ENCODE peak calls at places on chromosome 12, in nine cellular contexts. I, A, W, P, B, X, H, Y and V are unnamed samples.

GRCh38 chr12:132178801-132179401 is 34.6 kb downstream of the NOC4L start:
- DNase-seq in I (no peak), A (no peak), W (peak; percentile 31), P (no peak), B (peak; percentile 13), X (no peak), H (no peak), Y (peak; percentile 58), V (no peak)

GRCh38 chr12:55965941-55966407 is at the start of gene PMEL:
- DNase-seq in I (no peak), A (no peak), W (no peak), P (no peak), B (no peak), X (peak; percentile 40), H (peak; percentile 65), Y (no peak), V (no peak)

GRCh38 chr12:263574-263973 is 938 bp upstream of the SLC6A13 start:
- DNase-seq in I (no peak), A (no peak), W (no peak), P (no peak), B (no peak), X (no peak), H (no peak), Y (peak; percentile 20), V (no peak)

GRCh38 chr12:96445743-96446655 is 43.4 kb upstream of the CFAP54 start:
- DNase-seq in I (no peak), A (no peak), W (peak; percentile 37), P (peak; percentile 52), B (no peak), X (no peak), H (no peak), Y (peak; percentile 24), V (no peak)

GRCh38 chr12:112812598-112813406 is 21.3 kb downstream of the RPH3A start:
- DNase-seq in I (no peak), A (no peak), W (no peak), P (no peak), B (no peak), X (no peak), H (no peak), Y (no peak), V (no peak)

GRCh38 chr12:50132505-50133135 is 20.6 kb downstream of the COX14 start:
- DNase-seq in I (no peak), A (no peak), W (no peak), P (no peak), B (no peak), X (no peak), H (no peak), Y (no peak), V (no peak)

GRCh38 chr12:103928736-103929050 is 1.5 kb upstream of the HSP90B1 start:
- DNase-seq in I (peak; percentile 33), A (no peak), W (peak; percentile 86), P (no peak), B (no peak), X (no peak), H (no peak), Y (no peak), V (no peak)

GRCh38 chr12:54051916-54052744 is 1.5 kb upstream of the HOXC4 start:
- DNase-seq in I (no peak), A (no peak), W (no peak), P (no peak), B (no peak), X (no peak), H (no peak), Y (no peak), V (no peak)

GRCh38 chr12:24565300-24565699 is 383.6 kb downstream of the BCAT1 start:
- DNase-seq in I (no peak), A (no peak), W (no peak), P (no peak), B (no peak), X (no peak), H (no peak), Y (no peak), V (no peak)

GRCh38 chr12:13210543-13211190 is 14.1 kb downstream of the EMP1 start:
- DNase-seq in I (no peak), A (no peak), W (no peak), P (no peak), B (no peak), X (no peak), H (no peak), Y (no peak), V (no peak)

GRCh38 chr12:13211191-13211858 is 14.8 kb downstream of the EMP1 start:
- DNase-seq in I (no peak), A (no peak), W (no peak), P (no peak), B (no peak), X (no peak), H (no peak), Y (no peak), V (no peak)

GRCh38 chr12:13210022-13210539 is 13.6 kb downstream of the EMP1 start:
- DNase-seq in I (no peak), A (no peak), W (no peak), P (no peak), B (no peak), X (no peak), H (no peak), Y (no peak), V (no peak)

GRCh38 chr12:13209279-13210021 is 12.9 kb downstream of the EMP1 start:
- DNase-seq in I (no peak), A (no peak), W (no peak), P (no peak), B (no peak), X (no peak), H (no peak), Y (no peak), V (no peak)

DNA sequence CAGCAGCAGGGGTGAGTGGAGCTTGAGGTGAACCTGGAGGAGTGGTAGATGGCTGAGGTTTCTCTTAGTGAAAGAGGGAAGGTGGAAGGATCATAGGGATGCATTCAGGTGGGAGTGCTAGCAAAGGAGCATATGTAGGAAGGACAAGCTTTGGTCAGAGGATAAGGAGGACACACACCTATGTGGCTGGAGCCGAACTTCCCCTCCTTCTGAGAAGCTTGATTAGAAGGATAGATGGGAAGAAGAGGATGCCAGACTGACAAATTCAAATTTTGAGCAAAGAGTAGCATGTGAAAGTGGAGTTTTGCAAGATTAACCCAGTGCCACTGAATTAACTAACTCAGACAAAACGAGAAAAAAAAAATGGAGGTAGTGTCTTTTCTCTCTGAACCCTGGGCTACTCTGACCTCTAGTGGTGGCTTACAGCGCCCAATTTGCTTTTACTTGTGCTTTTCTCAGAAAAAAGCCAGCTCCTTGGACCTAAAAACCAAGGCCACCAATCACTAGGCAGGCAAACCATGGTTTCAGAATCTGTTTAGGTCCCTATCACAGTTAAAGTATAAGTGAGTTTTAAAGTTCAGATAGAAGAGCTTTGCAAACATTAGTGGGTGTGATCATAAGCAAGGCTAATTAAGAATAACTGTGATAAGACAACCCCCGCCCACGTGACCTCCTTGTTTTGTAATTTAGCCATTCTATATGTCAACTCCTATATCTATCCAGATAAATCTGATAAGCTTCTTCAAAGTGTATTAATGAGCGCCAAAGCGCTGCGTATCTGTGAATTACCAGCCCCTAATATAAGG is 15.5 kb downstream of the EMP1 start:
- DNase-seq in I (peak; percentile 66), A (peak; percentile 49), W (peak; percentile 59), P (peak; percentile 43), B (no peak), X (peak; percentile 76), H (peak; percentile 65), Y (peak; percentile 78), V (peak; percentile 26)
- H3K27ac ChIP-seq in I (no peak overlapping the region), A (peak overlapping the region; percentile 41), W (peak overlapping the region; percentile 4), P (no peak overlapping the region), B (no peak overlapping the region), X (no peak overlapping the region), H (no peak overlapping the region), Y (peak overlapping the region; percentile 83), V (no peak overlapping the region)

GRCh38 chr12:79935624-79936040 is 735 bp upstream of the PPP1R12A start:
- DNase-seq in I (no peak), A (no peak), W (no peak), P (no peak), B (no peak), X (no peak), H (peak; percentile 35), Y (no peak), V (no peak)
- H3K27ac ChIP-seq in I (peak overlapping the region; percentile 98), A (peak overlapping the region; percentile 97), W (peak overlapping the region; percentile 96), P (peak overlapping the region; percentile 96), B (peak overlapping the region; percentile 89), X (peak overlapping the region; percentile 99), H (peak overlapping the region; percentile 87), Y (peak overlapping the region; percentile 99), V (peak overlapping the region; percentile 94)

DNA sequence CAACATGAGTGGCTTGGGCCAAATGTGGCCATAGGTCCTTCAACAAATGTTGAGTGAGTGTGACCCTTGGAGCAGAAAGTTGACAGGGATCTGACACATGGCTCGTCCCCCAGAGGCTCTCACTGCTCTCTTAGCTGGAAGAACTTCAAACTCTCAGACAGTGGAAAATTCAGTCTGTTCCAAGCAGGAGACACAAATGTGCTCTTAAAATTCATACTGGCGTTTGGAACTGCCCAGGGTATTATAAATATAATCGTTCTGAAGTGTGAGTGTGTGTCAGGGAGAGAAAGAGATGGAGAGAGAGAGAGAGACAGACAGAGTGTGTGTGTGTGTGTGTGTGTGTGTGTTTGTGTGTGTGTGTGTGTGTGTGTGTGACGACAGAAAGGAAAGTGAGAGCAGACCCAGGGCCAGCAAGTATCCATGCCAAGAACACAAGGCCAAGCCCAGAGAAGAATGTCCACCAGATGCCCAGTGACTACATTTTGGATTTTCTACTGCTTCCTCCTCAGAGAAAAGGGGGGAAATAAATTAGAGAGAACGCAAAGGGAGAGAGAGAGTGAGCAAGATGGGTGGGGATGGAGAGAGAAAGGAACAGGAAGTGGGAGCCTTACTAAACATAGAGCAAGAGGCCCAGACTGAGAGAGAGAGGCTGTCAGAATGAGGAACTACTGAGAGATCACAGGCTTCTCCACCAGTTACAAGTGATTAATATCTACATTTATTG is 193.6 kb upstream of the NUDT4 start:
- DNase-seq in I (no peak), A (no peak), W (peak; percentile 28), P (peak; percentile 50), B (peak; percentile 29), X (peak; percentile 85), H (no peak), Y (no peak), V (no peak)
- H3K27ac ChIP-seq in I (no peak overlapping the region), A (peak overlapping the region; percentile 50), W (peak overlapping the region; percentile 66), P (peak overlapping the region; percentile 82), B (peak overlapping the region; percentile 77), X (peak overlapping the region; percentile 78), H (no peak overlapping the region), Y (no peak overlapping the region), V (peak overlapping the region; percentile 3)

GRCh38 chr12:106914796-106915634 is 40.7 kb upstream of the TMEM263 start:
- DNase-seq in I (no peak), A (no peak), W (no peak), P (no peak), B (no peak), X (no peak), H (no peak), Y (no peak), V (no peak)

GRCh38 chr12:106919910-106920544 is 35.7 kb upstream of the TMEM263 start:
- DNase-seq in I (no peak), A (no peak), W (no peak), P (no peak), B (no peak), X (no peak), H (peak; percentile 35), Y (peak; percentile 59), V (no peak)

GRCh38 chr12:106917503-106917902 is 38.2 kb upstream of the TMEM263 start:
- DNase-seq in I (no peak), A (no peak), W (no peak), P (no peak), B (no peak), X (no peak), H (no peak), Y (no peak), V (no peak)

GRCh38 chr12:106915635-106916026 is 40.1 kb upstream of the TMEM263 start:
- DNase-seq in I (no peak), A (no peak), W (no peak), P (no peak), B (no peak), X (no peak), H (no peak), Y (no peak), V (no peak)

GRCh38 chr12:106918746-106919145 is 37.0 kb upstream of the TMEM263 start:
- DNase-seq in I (no peak), A (no peak), W (no peak), P (no peak), B (no peak), X (no peak), H (peak; percentile 64), Y (peak; percentile 43), V (no peak)
- H3K27ac ChIP-seq in I (no peak overlapping the region), A (no peak overlapping the region), W (no peak overlapping the region), P (no peak overlapping the region), B (no peak overlapping the region), X (no peak overlapping the region), H (no peak overlapping the region), Y (no peak overlapping the region), V (no peak overlapping the region)